ENCODE peak calls at places on chromosome 15, in five cellular contexts. G, S, F, O and W are unnamed samples. For H3K4me1, the result is how much of the 10 kb centered on the place peaks cover.

GRCh38 chr15:54772663-54773062 is 424.1 kb downstream of the RSL24D1 start:
- DNase-seq in G (no peak), S (peak), F (no peak), O (no peak), W (no peak)

GRCh38 chr15:85137507-85138175 is 156.0 kb downstream of the PDE8A start:
- DNase-seq in G (no peak), S (no peak), F (no peak), O (peak), W (no peak)

GRCh38 chr15:58369261-58369699 is 62.5 kb upstream of the LIPC start:
- DNase-seq in G (no peak), S (no peak), F (peak), O (peak), W (no peak)

GRCh38 chr15:31365655-31366127 is 39.1 kb downstream of the KLF13 start:
- DNase-seq in G (peak), S (peak), F (no peak), O (peak), W (peak)

GRCh38 chr15:79086814-79087213 is 3.8 kb downstream of the RASGRF1 start:
- DNase-seq in G (no peak), S (no peak), F (no peak), O (no peak), W (no peak)

GRCh38 chr15:40567111-40567510 is 2.0 kb upstream of the RPUSD2 start:
- DNase-seq in G (no peak), S (peak), F (peak), O (no peak), W (no peak)

GRCh38 chr15:39079296-39079834 is 501.5 kb upstream of the THBS1 start:
- DNase-seq in G (no peak), S (no peak), F (peak), O (peak), W (peak)

GRCh38 chr15:40088929-40089755 is 19.5 kb downstream of the BMF start:
- DNase-seq in G (no peak), S (peak), F (no peak), O (peak), W (no peak)

GRCh38 chr15:47726399-47726823 is 9.1 kb downstream of the SEMA6D start:
- DNase-seq in G (no peak), S (no peak), F (no peak), O (peak), W (peak)

DNA sequence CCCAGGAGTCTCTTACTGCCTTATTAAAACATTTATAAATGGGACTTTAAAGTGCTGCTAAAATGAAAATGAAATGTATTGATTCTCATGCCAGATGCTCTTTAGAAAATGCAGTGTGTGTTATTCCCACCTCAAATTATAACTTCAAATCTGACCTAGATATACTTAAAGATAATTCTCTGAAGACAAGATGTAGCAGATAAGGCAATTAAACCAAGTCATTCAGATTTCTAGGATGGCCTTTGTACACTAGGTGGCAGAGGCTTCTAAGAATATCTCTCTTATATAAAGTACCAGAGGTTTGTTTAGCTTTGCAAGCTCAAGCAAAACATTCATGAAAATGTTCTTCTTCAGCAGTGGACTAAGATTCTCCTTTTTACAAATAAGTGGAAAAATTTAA is 26.9 kb upstream of the GOLGA8B start:
- DNase-seq in G (no peak), S (peak), F (peak), O (peak), W (no peak)
- TF ChIP-seq CTCF in G (no peak), S (peak), F (peak), O (peak), W (peak)

GRCh38 chr15:66962522-66962921 is 102.9 kb upstream of the SMAD3 start:
- DNase-seq in G (no peak), S (no peak), F (no peak), O (no peak), W (no peak)

GRCh38 chr15:66959066-66959465 is 106.3 kb upstream of the SMAD3 start:
- DNase-seq in G (no peak), S (no peak), F (no peak), O (no peak), W (no peak)

GRCh38 chr15:66961901-66962300 is 103.5 kb upstream of the SMAD3 start:
- DNase-seq in G (no peak), S (no peak), F (no peak), O (no peak), W (no peak)

GRCh38 chr15:66961407-66961884 is 104.0 kb upstream of the SMAD3 start:
- DNase-seq in G (no peak), S (no peak), F (no peak), O (peak), W (no peak)

GRCh38 chr15:66960519-66960918 is 104.9 kb upstream of the SMAD3 start:
- DNase-seq in G (no peak), S (no peak), F (no peak), O (no peak), W (no peak)
- H3K27ac ChIP-seq in G (no peak), S (no peak), F (no peak), O (no peak), W (no peak)

GRCh38 chr15:60214201-60214600 is 183.6 kb downstream of the ANXA2 start:
- DNase-seq in G (no peak), S (no peak), F (no peak), O (no peak), W (no peak)

GRCh38 chr15:60217161-60217560 is 180.6 kb downstream of the ANXA2 start:
- DNase-seq in G (no peak), S (no peak), F (no peak), O (no peak), W (no peak)

GRCh38 chr15:60212536-60212935 is 185.2 kb downstream of the ANXA2 start:
- DNase-seq in G (no peak), S (peak), F (peak), O (no peak), W (peak)

GRCh38 chr15:60215225-60215963 is 182.4 kb downstream of the ANXA2 start:
- DNase-seq in G (no peak), S (peak), F (no peak), O (no peak), W (no peak)

GRCh38 chr15:60213377-60214010 is 184.3 kb downstream of the ANXA2 start:
- DNase-seq in G (no peak), S (no peak), F (no peak), O (no peak), W (peak)
- H3K4me1 ChIP-seq in G (under half), S (under half), F (under half), O (under half), W (under half)

DNA sequence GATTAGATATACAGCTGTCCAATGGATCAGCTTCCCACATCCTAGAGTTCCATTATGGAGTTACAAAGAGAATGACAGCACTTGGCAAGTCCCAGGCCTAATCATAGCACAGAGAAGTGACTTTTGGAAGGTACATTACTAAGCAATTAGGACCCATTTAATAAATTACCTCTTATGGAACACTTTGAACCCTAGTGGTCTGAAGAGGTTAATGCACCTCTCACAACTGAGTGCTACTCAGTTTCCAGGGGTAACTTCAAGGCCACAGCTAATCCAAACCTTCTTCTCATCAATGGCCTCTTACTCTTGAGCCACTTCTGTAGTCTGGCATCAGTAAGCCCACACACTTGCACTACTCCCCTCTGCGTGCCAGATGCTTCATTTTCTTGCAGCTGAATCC is 34.9 kb upstream of the MEIS2 start:
- DNase-seq in G (no peak), S (peak), F (peak), O (no peak), W (no peak)
- TF ChIP-seq CTCF in G (peak), S (peak), F (peak), O (peak), W (peak)

GRCh38 chr15:42686281-42686680 is 50.6 kb downstream of the CDAN1 start:
- DNase-seq in G (no peak), S (no peak), F (no peak), O (no peak), W (no peak)

GRCh38 chr15:42691308-42691707 is 45.6 kb downstream of the CDAN1 start:
- DNase-seq in G (no peak), S (no peak), F (no peak), O (no peak), W (no peak)

GRCh38 chr15:42691770-42692169 is 45.2 kb downstream of the CDAN1 start:
- DNase-seq in G (no peak), S (no peak), F (no peak), O (no peak), W (no peak)

GRCh38 chr15:42688301-42688700 is 48.6 kb downstream of the CDAN1 start:
- DNase-seq in G (no peak), S (no peak), F (no peak), O (no peak), W (peak)

DNA sequence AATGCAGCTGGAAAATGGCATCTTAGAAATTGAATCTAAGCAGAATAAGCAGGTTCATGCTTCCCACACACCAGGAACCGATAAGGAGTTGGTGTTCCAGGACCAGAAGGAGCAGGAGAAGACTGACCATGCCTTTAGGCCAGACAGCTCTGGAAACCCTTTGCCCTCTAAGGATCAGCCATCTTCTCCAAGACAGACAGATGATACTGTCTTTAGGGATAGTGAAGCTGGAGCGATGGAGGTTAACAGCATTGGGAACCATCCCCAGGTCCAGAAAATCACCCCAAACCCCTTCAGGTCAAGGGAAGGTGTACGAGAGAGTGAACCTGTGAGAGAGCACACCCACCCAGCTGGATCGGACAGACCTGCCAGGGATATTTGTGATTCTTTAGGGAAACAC is 49.2 kb downstream of the CDAN1 start:
- DNase-seq in G (no peak), S (no peak), F (no peak), O (no peak), W (no peak)
- H3K27ac ChIP-seq in G (no peak), S (no peak), F (no peak), O (no peak), W (peak)

GRCh38 chr15:74427607-74428441 is 5.9 kb downstream of the SEMA7A start:
- DNase-seq in G (no peak), S (no peak), F (no peak), O (no peak), W (no peak)
- H3K4me1 ChIP-seq in G (under half), S (under half), F (half or more), O (under half), W (under half)

GRCh38 chr15:45187578-45187893 is 230 bp downstream of the SHF start:
- DNase-seq in G (no peak), S (no peak), F (no peak), O (no peak), W (no peak)
- TF ChIP-seq CTCF in G (no peak), S (no peak), F (no peak), O (no peak), W (no peak)

GRCh38 chr15:89680282-89680873 is 1.2 kb upstream of the PLIN1 start:
- DNase-seq in G (peak), S (no peak), F (peak), O (peak), W (no peak)
- H3K27ac ChIP-seq in G (peak), S (no peak), F (peak), O (no peak), W (no peak)

DNA sequence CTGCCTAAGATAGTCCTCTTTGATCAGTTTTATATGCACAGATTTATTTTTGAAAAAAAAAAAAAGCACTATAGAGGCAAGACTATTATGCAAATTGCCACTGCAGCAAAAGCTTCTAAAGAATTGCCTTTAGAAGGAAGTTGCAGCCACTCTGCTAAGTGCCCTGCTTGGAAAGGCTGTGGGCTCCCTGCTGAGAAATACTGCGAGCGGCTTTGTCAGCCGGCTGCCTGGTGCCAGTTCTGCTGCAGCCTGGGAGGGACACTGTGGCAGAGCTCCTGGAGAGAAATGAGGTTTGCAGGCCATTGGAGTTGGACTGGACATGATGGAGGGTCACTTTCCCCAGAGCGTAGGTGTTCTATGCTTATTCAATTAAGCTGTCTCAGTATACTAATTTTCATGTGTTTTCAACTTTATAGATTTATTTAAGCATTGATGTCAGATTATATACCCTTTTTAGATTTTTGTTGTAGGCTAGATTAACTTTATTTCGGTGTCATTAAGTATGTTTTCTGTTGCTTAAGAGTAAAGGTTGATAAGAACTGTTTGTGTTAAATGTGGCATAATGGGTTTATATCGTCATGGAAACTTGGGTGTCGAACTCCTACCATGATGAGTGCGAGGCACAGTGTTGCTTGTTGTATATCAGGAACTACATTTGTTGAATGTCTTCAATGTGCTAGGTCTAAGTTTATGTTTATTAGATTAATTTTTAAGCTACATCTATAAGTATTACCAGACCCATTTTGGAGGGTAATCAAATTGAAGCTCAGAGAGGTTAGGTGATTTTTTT is 6.6 kb downstream of the MAP2K5 start:
- DNase-seq in G (no peak), S (peak), F (no peak), O (no peak), W (no peak)
- H3K4me1 ChIP-seq in G (under half), S (under half), F (under half), O (under half), W (under half)